ENCODE peak calls at places on chromosome 6, in six cellular contexts. G is kidney glomerular epithelial cell, M is psoas muscle, O is naive B cell, D is T-helper 2 cell, W is astrocyte. Y is an unnamed sample.

GRCh38 chr6:26065952-26066380 is 21.3 kb upstream of the HFE start:
- DNase-seq in M (no peak), G (peak; percentile 87), D (peak; percentile 85), W (peak; percentile 60), O (peak; percentile 66), Y (peak; percentile 74)

GRCh38 chr6:67908377-67908776 is 726.7 kb upstream of the ADGRB3 start:
- DNase-seq in O (no peak), W (no peak), D (no peak), M (no peak), G (no peak), Y (no peak)

GRCh38 chr6:8579372-8579771 is 144.0 kb upstream of the SLC35B3 start:
- DNase-seq in D (no peak), O (no peak), M (no peak), W (no peak), G (peak; percentile 20), Y (no peak)

GRCh38 chr6:45619994-45620471 is 242.3 kb upstream of the SUPT3H start:
- DNase-seq in W (peak; percentile 62), G (no peak), M (no peak), O (no peak), D (peak; percentile 78), Y (no peak)

GRCh38 chr6:99241905-99242534 is 107.5 kb downstream of the FAXC start:
- DNase-seq in W (peak; percentile 24), O (no peak), G (peak; percentile 31), D (no peak), M (no peak), Y (peak; percentile 1)

GRCh38 chr6:32659856-32660595 is 6.4 kb downstream of the HLA-DQB1 start:
- DNase-seq in M (peak; percentile 36), O (peak; percentile 18), G (no peak), D (peak; percentile 59), W (no peak), Y (no peak)

GRCh38 chr6:125732398-125732797 is 17.0 kb upstream of the HEY2 start:
- DNase-seq in M (no peak), G (no peak), W (no peak), D (no peak), O (no peak), Y (no peak)

GRCh38 chr6:141610741-141611140 is 522.0 kb upstream of the GJE1 start:
- DNase-seq in W (peak; percentile 3), D (no peak), M (no peak), O (no peak), G (no peak), Y (no peak)